ENCODE peak calls at places on chromosome 21, in six cellular contexts. O, C, N, L, T and R are unnamed samples.

GRCh38 chr21:28674807-28675206 is 317.9 kb downstream of the LTN1 start:
- DNase-seq in T (no peak), N (no peak), O (no peak), L (no peak), C (no peak), R (no peak)

GRCh38 chr21:33578214-33578613 is 10.3 kb downstream of the DONSON start:
- DNase-seq in N (peak; percentile 32), T (no peak), L (peak; percentile 72), C (no peak), O (no peak), R (no peak)

GRCh38 chr21:40847956-40848355 is 998 bp upstream of the DSCAM start:
- DNase-seq in C (no peak), T (no peak), L (no peak), O (no peak), N (no peak), R (no peak)

GRCh38 chr21:27584266-27584665 is 617.4 kb upstream of the ADAMTS5 start:
- DNase-seq in T (no peak), O (no peak), L (no peak), C (no peak), N (no peak), R (no peak)

GRCh38 chr21:16047857-16048256 is 318.1 kb downstream of the USP25 start:
- DNase-seq in L (no peak), T (no peak), O (no peak), C (no peak), N (peak; percentile 46), R (no peak)

GRCh38 chr21:19218163-19218562 is 814.6 kb upstream of the TMPRSS15 start:
- DNase-seq in C (no peak), O (no peak), L (no peak), N (no peak), T (no peak), R (no peak)

GRCh38 chr21:38577887-38578286 is 79.6 kb upstream of the ERG start:
- DNase-seq in T (no peak), C (no peak), O (no peak), N (no peak), L (no peak), R (no peak)

GRCh38 chr21:34579411-34579810 is 35.5 kb downstream of the RCAN1 start:
- DNase-seq in L (peak; percentile 81), O (no peak), C (no peak), N (peak; percentile 46), T (no peak), R (no peak)

GRCh38 chr21:16205527-16205926 is 475.7 kb downstream of the USP25 start:
- DNase-seq in L (no peak), N (no peak), T (no peak), O (no peak), C (no peak), R (no peak)

GRCh38 chr21:17185685-17186084 is 327.2 kb upstream of the CXADR start:
- DNase-seq in O (no peak), L (no peak), N (no peak), T (no peak), C (no peak), R (no peak)

GRCh38 chr21:15400905-15401304 is 328.9 kb upstream of the USP25 start:
- DNase-seq in C (no peak), N (no peak), T (no peak), L (no peak), O (no peak), R (no peak)

GRCh38 chr21:33362044-33362555 is 37.3 kb downstream of the IFNAR1 start:
- DNase-seq in O (no peak), C (peak; percentile 36), N (no peak), T (no peak), L (no peak), R (peak; percentile 74)

GRCh38 chr21:16473965-16474364 is 744.2 kb downstream of the USP25 start:
- DNase-seq in C (no peak), N (peak; percentile 53), T (no peak), O (no peak), L (no peak), R (no peak)

GRCh38 chr21:32772281-32773047 is 909 bp upstream of the PAXBP1 start:
- DNase-seq in C (no peak), O (no peak), T (peak; percentile 27), L (no peak), N (no peak), R (peak; percentile 79)

GRCh38 chr21:38660333-38661295 is 145.1 kb upstream of the ETS2 start:
- DNase-seq in N (no peak), O (peak; percentile 85), C (no peak), L (no peak), T (peak; percentile 34), R (peak; percentile 8)

GRCh38 chr21:25515484-25516405 is 91.5 kb downstream of the MRPL39 start:
- DNase-seq in N (peak; percentile 58), O (no peak), T (no peak), L (no peak), C (no peak), R (no peak)

GRCh38 chr21:29115899-29116298 is 14.5 kb upstream of the MAP3K7CL start:
- DNase-seq in L (no peak), T (no peak), C (no peak), N (no peak), O (no peak), R (no peak)

GRCh38 chr21:29335720-29336119 is 37.0 kb downstream of the BACH1 start:
- DNase-seq in C (no peak), O (no peak), T (no peak), L (no peak), N (no peak), R (no peak)

GRCh38 chr21:15667824-15668223 is 62.0 kb upstream of the USP25 start:
- DNase-seq in C (no peak), T (no peak), L (no peak), O (no peak), N (no peak), R (no peak)

GRCh38 chr21:33267250-33267649 is 1.1 kb downstream of the IL10RB start:
- DNase-seq in L (no peak), N (no peak), O (no peak), C (no peak), T (no peak), R (no peak)

GRCh38 chr21:17501107-17502006 is 11.5 kb upstream of the CXADR start:
- DNase-seq in T (no peak), O (no peak), N (peak; percentile 28), L (no peak), C (no peak), R (no peak)

GRCh38 chr21:17492415-17493168 is 20.3 kb upstream of the CXADR start:
- DNase-seq in N (no peak), L (no peak), O (no peak), T (no peak), C (no peak), R (no peak)

GRCh38 chr21:17119466-17120297 is 393.2 kb upstream of the CXADR start:
- DNase-seq in C (no peak), N (no peak), T (no peak), O (no peak), L (no peak), R (no peak)

GRCh38 chr21:17925900-17926299 is 106.7 kb upstream of the C21orf91 start:
- DNase-seq in C (no peak), N (peak; percentile 51), T (no peak), O (no peak), L (peak; percentile 7), R (no peak)

GRCh38 chr21:15124731-15125130 is 59.9 kb upstream of the NRIP1 start:
- DNase-seq in O (no peak), N (no peak), L (no peak), C (no peak), T (no peak), R (no peak)

GRCh38 chr21:27450216-27450615 is 483.3 kb upstream of the ADAMTS5 start:
- DNase-seq in C (no peak), L (no peak), O (no peak), N (no peak), T (no peak), R (no peak)

GRCh38 chr21:38440746-38441145 is 57.5 kb downstream of the ERG start:
- DNase-seq in L (peak; percentile 91), N (peak; percentile 91), T (no peak), O (no peak), C (no peak), R (no peak)

GRCh38 chr21:43797415-43797814 is 8.0 kb downstream of the RRP1 start:
- DNase-seq in N (no peak), L (no peak), T (no peak), C (no peak), O (no peak), R (no peak)
- TF ChIP-seq CTCF in N (no peak), L (no peak), T (no peak), C (no peak), O (no peak), R (no peak)

DNA sequence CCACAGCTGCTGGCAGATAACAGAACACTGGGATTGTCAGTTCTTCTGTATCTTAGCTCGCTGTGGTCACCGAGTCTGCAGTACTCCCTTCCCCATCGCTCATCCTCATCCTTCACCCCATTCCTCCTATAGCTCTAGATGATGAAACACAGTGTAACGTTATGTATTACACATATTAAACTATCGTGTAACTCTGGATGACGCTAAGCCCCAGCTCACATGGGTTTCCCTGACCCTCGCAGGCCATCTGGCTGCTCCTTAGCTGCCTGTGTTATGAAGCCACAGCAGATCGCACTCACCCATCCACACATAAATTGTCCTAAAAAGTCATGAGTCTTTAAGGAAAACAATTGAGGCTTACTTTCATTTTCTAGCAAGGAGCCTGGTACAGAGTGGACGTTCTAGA is 24.5 kb upstream of the PCP4 start:
- DNase-seq in T (no peak), O (no peak), C (no peak), N (no peak), L (no peak), R (no peak)
- TF ChIP-seq CTCF in T (no peak), O (no peak), C (no peak), N (no peak), L (no peak), R (no peak)

GRCh38 chr21:45496968-45497845 is 45.0 kb downstream of the SLC19A1 start:
- DNase-seq in C (peak; percentile 65), O (peak; percentile 67), N (no peak), L (no peak), T (peak; percentile 14), R (no peak)

GRCh38 chr21:45499201-45499750 is 43.0 kb downstream of the SLC19A1 start:
- DNase-seq in N (no peak), O (peak; percentile 65), C (peak; percentile 67), T (peak; percentile 12), L (no peak), R (no peak)

GRCh38 chr21:45497846-45498645 is 44.2 kb downstream of the SLC19A1 start:
- DNase-seq in O (peak; percentile 62), T (peak; percentile 13), N (no peak), L (no peak), C (peak; percentile 60), R (no peak)

GRCh38 chr21:45499970-45500575 is 42.2 kb downstream of the SLC19A1 start:
- DNase-seq in N (no peak), L (no peak), C (peak; percentile 50), T (peak; percentile 11), O (peak; percentile 24), R (no peak)

DNA sequence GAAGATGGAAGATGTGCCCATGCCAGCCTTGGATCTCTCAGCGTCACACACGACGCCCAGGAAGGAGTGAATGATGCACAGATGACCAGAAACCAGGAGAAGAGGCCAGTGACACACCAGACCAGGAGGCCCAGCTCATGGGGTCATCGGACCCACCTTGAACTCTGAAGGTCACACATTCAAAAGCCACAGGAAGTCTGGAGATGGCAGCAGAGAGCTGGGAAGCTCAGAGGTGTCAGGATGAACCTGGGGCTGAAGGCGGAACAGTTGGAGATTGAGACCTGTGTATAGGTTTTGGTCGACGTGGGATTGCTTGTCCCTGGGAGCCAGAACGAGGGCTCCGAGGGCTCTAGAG is 43.6 kb downstream of the SLC19A1 start:
- DNase-seq in T (peak; percentile 12), O (peak; percentile 53), N (no peak), C (no peak), L (no peak), R (no peak)
- TF ChIP-seq CTCF in T (no peak), O (no peak), N (no peak), C (no peak), L (no peak), R (no peak)

GRCh38 chr21:30391615-30392014 is 4.2 kb upstream of the KRTAP13-1 start:
- DNase-seq in N (no peak), L (no peak), C (no peak), T (no peak), O (no peak), R (no peak)
- TF ChIP-seq CTCF in N (no peak), L (no peak), C (no peak), T (no peak), O (no peak), R (no peak)